ENCODE peak calls at places on chromosome 13, in eight cellular contexts. Y is brain microvascular endothelial cell; I is GM23248; C is ovary; T is HCT116; O is WERI-Rb-1; N is mucosa of descending colon; G is effector memory CD4-positive, alpha-beta T cell. V is an unnamed sample. For H3K36me3, the result is how much of the 10 kb centered on the place peaks cover.

GRCh38 chr13:50236898-50237318 is 221.7 kb downstream of the KCNRG start:
- DNase-seq in O (no peak), G (peak), N (no peak), C (no peak), I (no peak), Y (peak), T (no peak), V (no peak)

GRCh38 chr13:26965976-26966375 is 205.4 kb upstream of the GPR12 start:
- DNase-seq in Y (peak), I (peak), O (peak), C (peak), G (no peak), T (no peak), N (no peak), V (peak)

GRCh38 chr13:26401069-26401468 is 147.1 kb downstream of the CDK8 start:
- DNase-seq in C (no peak), T (no peak), O (no peak), Y (no peak), N (no peak), I (no peak), G (no peak), V (no peak)

GRCh38 chr13:42328672-42329071 is 56.7 kb downstream of the AKAP11 start:
- DNase-seq in N (no peak), T (no peak), C (no peak), I (no peak), Y (no peak), O (no peak), G (no peak), V (no peak)

GRCh38 chr13:27476943-27477681 is 26.7 kb upstream of the MTIF3 start:
- DNase-seq in T (no peak), G (no peak), I (peak), Y (peak), O (no peak), N (no peak), C (no peak), V (peak)

GRCh38 chr13:40706439-40706838 is 40.0 kb upstream of the FOXO1 start:
- DNase-seq in O (no peak), I (no peak), N (no peak), G (no peak), T (no peak), C (no peak), Y (no peak), V (no peak)

GRCh38 chr13:94464771-94465170 is 14.7 kb downstream of the DCT start:
- DNase-seq in I (peak), T (no peak), C (no peak), Y (no peak), G (no peak), N (no peak), O (no peak), V (no peak)

GRCh38 chr13:33340631-33341030 is 55.1 kb upstream of the STARD13 start:
- DNase-seq in O (no peak), T (no peak), I (peak), Y (no peak), G (no peak), C (no peak), N (no peak), V (no peak)

GRCh38 chr13:48491423-48492122 is 41.3 kb downstream of the RCBTB2 start:
- DNase-seq in Y (no peak), O (no peak), I (peak), T (no peak), N (no peak), C (no peak), G (no peak), V (no peak)

GRCh38 chr13:51047434-51048165 is 63.5 kb downstream of the C13orf42 start:
- DNase-seq in O (no peak), T (no peak), C (no peak), G (no peak), Y (no peak), I (no peak), N (no peak), V (no peak)

GRCh38 chr13:80082396-80083096 is 258.4 kb downstream of the SPRY2 start:
- DNase-seq in C (no peak), I (peak), Y (peak), T (no peak), N (no peak), O (no peak), G (no peak), V (peak)

GRCh38 chr13:45953082-45953481 is 99.5 kb downstream of the ZC3H13 start:
- DNase-seq in O (no peak), N (no peak), G (no peak), Y (no peak), T (no peak), I (no peak), C (no peak), V (no peak)

GRCh38 chr13:37365496-37365895 is 233.1 kb downstream of the POSTN start:
- DNase-seq in T (no peak), N (no peak), G (no peak), O (no peak), I (no peak), Y (no peak), C (no peak), V (no peak)

GRCh38 chr13:29474991-29475390 is 120.5 kb downstream of the SLC7A1 start:
- DNase-seq in C (no peak), N (no peak), T (no peak), Y (peak), I (peak), G (no peak), O (no peak), V (peak)

GRCh38 chr13:41458187-41458938 is 1.0 kb downstream of the RGCC start:
- DNase-seq in Y (no peak), G (no peak), I (peak), C (no peak), O (peak), T (no peak), N (peak), V (no peak)

GRCh38 chr13:97411894-97412460 is 22.0 kb upstream of the RAP2A start:
- DNase-seq in T (no peak), I (peak), N (no peak), C (no peak), G (no peak), Y (no peak), O (no peak), V (no peak)

GRCh38 chr13:22143671-22144070 is 472.8 kb downstream of the FGF9 start:
- DNase-seq in N (no peak), Y (no peak), I (no peak), G (no peak), T (no peak), C (no peak), O (no peak), V (no peak)

GRCh38 chr13:95192998-95193397 is 108.3 kb downstream of the ABCC4 start:
- DNase-seq in C (no peak), N (no peak), Y (no peak), T (no peak), O (no peak), G (no peak), I (no peak), V (no peak)

GRCh38 chr13:32881792-32882175 is 134.4 kb upstream of the KL start:
- DNase-seq in I (no peak), Y (no peak), N (no peak), O (no peak), T (no peak), C (no peak), G (no peak), V (no peak)

GRCh38 chr13:74871671-74872070 is 610.3 kb downstream of the TBC1D4 start:
- DNase-seq in C (no peak), Y (no peak), I (no peak), T (no peak), N (no peak), O (no peak), G (no peak), V (no peak)

GRCh38 chr13:94352057-94352456 is 127.4 kb downstream of the DCT start:
- DNase-seq in C (no peak), N (no peak), G (no peak), O (peak), Y (peak), T (no peak), I (peak), V (no peak)

GRCh38 chr13:91017669-91018053 is 329.8 kb upstream of the MIR17HG start:
- DNase-seq in C (no peak), T (peak), G (no peak), N (no peak), I (no peak), Y (no peak), O (peak), V (peak)

GRCh38 chr13:62525652-62526051 is 1110.0 kb upstream of the PCDH20 start:
- DNase-seq in G (no peak), N (no peak), O (no peak), Y (no peak), T (no peak), I (no peak), C (no peak), V (no peak)

GRCh38 chr13:46329624-46330023 is 57.4 kb downstream of the RUBCNL start:
- DNase-seq in Y (no peak), T (no peak), O (no peak), I (no peak), N (no peak), C (no peak), G (no peak), V (no peak)

GRCh38 chr13:105410602-105411001 is 1124.9 kb downstream of the EFNB2 start:
- DNase-seq in O (peak), Y (no peak), N (no peak), G (no peak), C (no peak), T (peak), I (peak), V (peak)

DNA sequence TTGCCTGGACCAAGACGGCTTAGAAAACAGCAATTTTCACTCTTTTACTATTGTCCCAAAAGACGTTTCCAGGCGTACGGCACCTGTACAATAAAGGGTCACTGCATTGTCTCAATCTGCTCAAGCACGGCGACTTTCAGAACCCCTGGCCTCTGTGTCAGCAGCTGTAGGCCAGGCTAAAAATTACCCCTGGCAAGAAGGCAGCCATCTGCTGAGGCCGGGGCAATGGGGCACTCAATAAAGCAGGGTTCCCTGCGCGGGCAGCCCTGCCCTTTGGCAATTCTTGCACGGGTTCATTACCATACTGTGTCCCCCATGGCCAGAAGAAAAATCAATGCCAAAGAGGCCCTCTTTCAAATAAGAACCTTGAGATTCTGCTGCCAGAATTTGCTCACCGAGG is 52.1 kb downstream of the STK24 start:
- DNase-seq in I (no peak), N (no peak), T (no peak), G (no peak), C (no peak), O (no peak), Y (no peak), V (no peak)
- H3K4me3 ChIP-seq in I (no peak), N (no peak), T (no peak), G (no peak), C (no peak), O (no peak), Y (no peak), V (no peak)

GRCh38 chr13:114054269-114054668 is 78.2 kb downstream of the RASA3 start:
- DNase-seq in N (no peak), T (no peak), Y (no peak), G (no peak), C (no peak), I (no peak), O (no peak), V (no peak)
- H3K36me3 ChIP-seq in N (under half), T (under half), Y (under half), G (half or more), C (under half), I (under half), O (under half), V (under half)

DNA sequence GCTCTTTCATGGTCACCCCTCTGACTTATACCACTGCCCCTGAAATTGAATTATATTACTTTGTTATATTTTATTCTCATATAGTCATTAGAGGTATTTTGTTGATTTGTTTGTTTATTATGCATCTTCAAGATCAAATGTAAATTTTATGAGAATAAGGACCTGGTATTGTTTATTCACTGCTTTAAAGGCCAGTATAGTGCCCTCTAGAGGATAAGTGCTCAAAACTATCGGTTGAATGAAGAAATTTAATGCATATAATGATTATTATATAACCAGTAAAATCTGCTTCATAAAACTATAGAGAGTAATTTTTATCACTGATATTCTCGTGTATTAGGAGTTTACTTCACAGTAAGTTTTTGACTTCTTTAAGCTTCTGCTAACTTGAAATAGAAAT is 1401.9 kb downstream of the SLITRK1 start:
- DNase-seq in N (no peak), G (no peak), Y (no peak), T (no peak), C (no peak), I (peak), O (no peak), V (no peak)
- H3K4me3 ChIP-seq in N (no peak), G (no peak), Y (no peak), T (no peak), C (no peak), I (no peak), O (no peak), V (no peak)

DNA sequence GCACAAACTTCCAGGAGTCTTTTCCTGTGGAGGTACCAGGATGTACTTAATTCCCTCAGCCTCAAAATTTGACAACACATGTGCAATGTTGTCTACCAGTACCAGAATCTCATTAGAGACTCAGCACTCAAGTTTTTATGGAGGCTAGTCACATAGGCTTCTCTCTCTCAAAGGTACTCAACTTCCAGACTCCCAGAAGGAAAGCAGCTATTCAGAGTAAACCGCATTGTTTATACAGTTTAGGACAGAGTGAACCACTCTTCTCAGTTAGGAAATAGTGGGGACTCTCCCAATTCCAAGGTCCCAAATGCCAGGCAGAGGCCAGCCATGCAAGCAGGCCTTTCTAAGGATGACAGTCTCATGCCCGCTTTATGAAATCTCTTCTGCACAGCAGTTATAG is 8.5 kb upstream of the C1QTNF9B start:
- DNase-seq in C (no peak), I (no peak), O (no peak), G (no peak), N (no peak), Y (no peak), T (no peak), V (no peak)
- H3K36me3 ChIP-seq in C (under half), I (under half), O (under half), G (under half), N (under half), Y (under half), T (under half), V (under half)

DNA sequence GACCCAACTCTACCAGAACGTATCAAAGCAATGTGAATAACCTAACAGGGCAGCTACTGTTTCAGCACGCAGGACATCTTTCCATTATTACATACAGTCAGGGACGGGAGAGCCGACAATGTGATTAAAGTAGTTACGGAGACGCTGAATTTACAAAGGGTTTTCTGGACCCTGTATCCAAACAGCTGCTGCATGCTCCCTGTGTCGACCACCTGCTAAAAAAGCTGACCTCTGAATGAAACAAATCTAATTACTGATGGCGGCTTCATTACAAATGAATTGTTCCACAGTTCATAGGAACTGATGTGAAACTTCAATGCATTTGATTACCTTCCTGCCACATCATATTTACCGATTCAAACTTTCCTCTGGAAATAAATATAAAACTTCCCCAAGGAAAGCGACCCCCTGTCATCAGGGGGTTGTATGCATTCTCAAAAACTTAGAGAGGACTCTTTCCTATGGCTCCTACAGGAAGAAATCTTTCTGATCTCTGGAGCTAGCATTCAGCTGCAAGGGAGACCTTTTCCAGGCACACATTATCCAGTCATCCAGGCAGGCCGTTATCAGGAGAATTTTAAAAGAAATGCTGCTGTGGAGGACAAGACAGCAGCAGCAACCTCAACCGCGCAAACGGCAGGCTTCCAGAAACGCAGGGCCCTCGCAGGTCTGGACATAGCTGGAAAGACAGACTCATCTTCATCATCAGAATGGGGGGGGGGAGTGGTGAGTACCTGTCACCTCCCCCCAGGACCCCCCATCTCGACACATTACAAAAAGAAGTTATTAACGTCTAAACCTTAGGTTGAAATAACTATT is 3.1 kb downstream of the EFNB2 start:
- DNase-seq in T (no peak), G (no peak), I (peak), Y (peak), N (no peak), C (no peak), O (no peak), V (no peak)
- H3K4me3 ChIP-seq in T (peak), G (no peak), I (peak), Y (peak), N (no peak), C (peak), O (no peak), V (peak)

GRCh38 chr13:110498327-110498726 is 63.2 kb downstream of the RAB20 start:
- DNase-seq in G (no peak), T (no peak), C (no peak), I (no peak), O (no peak), Y (no peak), N (no peak), V (no peak)

GRCh38 chr13:110495376-110495775 is 66.1 kb downstream of the RAB20 start:
- DNase-seq in Y (no peak), C (no peak), G (no peak), N (no peak), T (no peak), I (no peak), O (no peak), V (no peak)

GRCh38 chr13:110496281-110496680 is 65.2 kb downstream of the RAB20 start:
- DNase-seq in T (no peak), O (no peak), I (no peak), G (no peak), Y (no peak), N (no peak), C (no peak), V (no peak)

GRCh38 chr13:110495881-110496280 is 65.6 kb downstream of the RAB20 start:
- DNase-seq in C (no peak), I (no peak), G (no peak), O (no peak), T (no peak), N (no peak), Y (no peak), V (no peak)

GRCh38 chr13:110497003-110497402 is 64.5 kb downstream of the RAB20 start:
- DNase-seq in T (no peak), I (no peak), C (no peak), N (no peak), Y (no peak), O (no peak), G (no peak), V (no peak)
- H3K36me3 ChIP-seq in T (under half), I (under half), C (under half), N (under half), Y (half or more), O (under half), G (under half), V (under half)

GRCh38 chr13:113486698-113487097 is 3.8 kb downstream of the DCUN1D2 start:
- DNase-seq in Y (no peak), N (no peak), G (no peak), O (no peak), C (no peak), T (no peak), I (no peak), V (no peak)

GRCh38 chr13:113489171-113489548 is 1.4 kb downstream of the DCUN1D2 start:
- DNase-seq in N (no peak), T (no peak), O (no peak), I (no peak), C (no peak), Y (no peak), G (no peak), V (no peak)

GRCh38 chr13:113489549-113490495 is 689 bp downstream of the DCUN1D2 start:
- DNase-seq in I (peak), C (peak), Y (peak), T (no peak), N (no peak), G (peak), O (peak), V (peak)

GRCh38 chr13:113490496-113491417 is at the start of gene DCUN1D2:
- DNase-seq in G (peak), I (peak), N (peak), O (peak), Y (peak), T (peak), C (peak), V (peak)

DNA sequence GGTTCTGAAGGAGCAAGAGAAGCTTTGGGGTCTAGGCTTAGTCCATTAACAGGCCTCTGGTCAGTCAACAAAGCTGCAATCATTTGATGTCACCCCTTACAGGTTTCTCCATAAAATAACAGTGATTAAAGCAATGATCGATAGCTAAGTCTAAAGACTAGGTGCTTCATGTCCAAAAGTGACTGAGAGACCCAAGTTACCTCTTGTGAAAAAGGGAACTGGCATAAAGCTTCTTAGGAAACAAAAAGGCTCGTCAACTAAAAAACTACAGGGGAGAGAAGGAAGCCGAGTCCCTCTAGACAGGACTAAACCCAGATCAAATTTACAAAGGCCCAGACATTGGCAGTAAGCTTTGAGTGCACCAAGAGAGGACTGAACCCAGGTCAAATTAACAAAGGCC is 2.2 kb downstream of the DCUN1D2 start:
- DNase-seq in O (no peak), G (no peak), C (no peak), T (no peak), I (no peak), Y (no peak), N (no peak), V (no peak)
- H3K4me3 ChIP-seq in O (no peak), G (no peak), C (no peak), T (no peak), I (peak), Y (no peak), N (no peak), V (no peak)